ENCODE peak calls at places on chromosomes 1 and 21, in eight cellular contexts. R is DMS 273 treated with DMSO at 0.1 percent for 48 hours; B is activated naive CD4-positive, alpha-beta T cell; E is NCI-H748 treated with DMSO at 0.1 percent for 48 hours; G is neuronal stem cell; N is T follicular helper cell; A is WTC11; P is stimulated activated naive CD4-positive, alpha-beta T cell treated with Interleukin-2 at 50 U/mL for 16 hours. T is an unnamed sample.

GRCh38 chr21:15422761-15423160 is 307.0 kb upstream of the USP25 start:
- DNase-seq in N (no peak), A (no peak), E (no peak), G (no peak), B (no peak), P (no peak), R (no peak), T (no peak)

GRCh38 chr21:34061983-34062382 is 11.4 kb upstream of the MRPS6 start:
- DNase-seq in R (no peak), G (no peak), A (no peak), P (no peak), E (no peak), B (no peak), N (no peak), T (no peak)

GRCh38 chr1:243849089-243850012 is 692 bp downstream of the AKT3 start:
- DNase-seq in P (peak), E (peak), G (peak), R (peak), A (peak), N (peak), B (peak), T (peak)

GRCh38 chr1:149936076-149936991 is at the start of gene MTMR11:
- DNase-seq in A (no peak), G (no peak), R (no peak), P (no peak), B (no peak), E (no peak), N (no peak), T (no peak)

GRCh38 chr1:11571906-11572616 is 82.2 kb downstream of the FBXO2 start:
- DNase-seq in E (no peak), G (no peak), B (no peak), R (no peak), N (no peak), A (peak), P (no peak), T (no peak)

GRCh38 chr21:16162953-16163352 is 433.2 kb downstream of the USP25 start:
- DNase-seq in E (no peak), A (no peak), G (no peak), B (no peak), P (no peak), R (no peak), N (no peak), T (no peak)

GRCh38 chr1:29237906-29238600 is 1.7 kb downstream of the PTPRU start:
- DNase-seq in N (no peak), B (no peak), P (no peak), A (peak), R (no peak), E (no peak), G (no peak), T (no peak)

GRCh38 chr1:156970017-156970416 is 49.6 kb downstream of the LRRC71 start:
- DNase-seq in R (no peak), E (no peak), N (no peak), A (no peak), P (no peak), B (no peak), G (no peak), T (no peak)

GRCh38 chr1:56156937-56157336 is 422.4 kb downstream of the PLPP3 start:
- DNase-seq in G (no peak), E (no peak), N (no peak), R (no peak), A (no peak), P (no peak), B (no peak), T (no peak)

GRCh38 chr1:198674009-198674408 is 35.2 kb downstream of the PTPRC start:
- DNase-seq in E (no peak), R (no peak), A (no peak), B (no peak), N (no peak), G (no peak), P (no peak), T (no peak)

GRCh38 chr1:56670350-56670749 is 25.2 kb downstream of the PRKAA2 start:
- DNase-seq in B (no peak), G (no peak), N (no peak), P (no peak), E (no peak), R (no peak), A (no peak), T (no peak)

GRCh38 chr1:154837034-154837678 is 32.9 kb downstream of the KCNN3 start:
- DNase-seq in B (no peak), E (no peak), P (no peak), N (no peak), R (peak), A (no peak), G (no peak), T (no peak)

GRCh38 chr1:47568763-47569162 is 130.9 kb downstream of the FOXD2 start:
- DNase-seq in E (no peak), G (no peak), P (no peak), B (no peak), N (no peak), R (no peak), A (no peak), T (no peak)

GRCh38 chr21:16773206-16773605 is 739.6 kb upstream of the CXADR start:
- DNase-seq in B (no peak), P (no peak), R (no peak), N (no peak), A (no peak), G (no peak), E (no peak), T (no peak)

GRCh38 chr1:225447001-225447615 is 19.3 kb upstream of the LBR start:
- DNase-seq in B (no peak), G (no peak), E (no peak), R (no peak), A (no peak), N (no peak), P (no peak), T (no peak)

GRCh38 chr1:26067432-26067911 is at the start of gene TRIM63:
- DNase-seq in N (no peak), B (no peak), R (no peak), A (no peak), G (no peak), P (no peak), E (no peak), T (no peak)

GRCh38 chr21:31409849-31410762 is 66.0 kb upstream of the TIAM1 start:
- DNase-seq in R (no peak), A (no peak), E (no peak), N (no peak), B (no peak), P (no peak), G (no peak), T (no peak)

GRCh38 chr1:155016231-155016831 is 13.7 kb downstream of the ZBTB7B start:
- DNase-seq in B (no peak), A (no peak), G (no peak), N (no peak), R (no peak), E (no peak), P (no peak), T (no peak)

GRCh38 chr1:171754381-171754705 is 12.5 kb upstream of the VAMP4 start:
- DNase-seq in G (no peak), N (no peak), B (no peak), R (peak), E (no peak), P (no peak), A (no peak), T (no peak)

GRCh38 chr1:202957733-202958543 is at the start of gene ADIPOR1:
- DNase-seq in G (peak), R (peak), A (peak), B (peak), N (peak), E (peak), P (peak), T (peak)

GRCh38 chr1:222276062-222276461 is 271.8 kb downstream of the HHIPL2 start:
- DNase-seq in G (no peak), A (no peak), P (no peak), B (no peak), E (peak), R (peak), N (no peak), T (no peak)

GRCh38 chr1:59179673-59180072 is 117.2 kb upstream of the FGGY start:
- DNase-seq in N (no peak), R (no peak), P (no peak), A (no peak), G (no peak), E (no peak), B (no peak), T (no peak)

GRCh38 chr1:42380617-42381423 is at the start of gene RIMKLA:
- DNase-seq in E (peak), B (no peak), G (peak), A (peak), R (peak), P (peak), N (peak), T (peak)

GRCh38 chr1:16980473-16981268 is at the start of gene MFAP2:
- DNase-seq in R (no peak), P (no peak), B (no peak), G (no peak), A (peak), E (no peak), N (no peak), T (no peak)

GRCh38 chr1:47522890-47523811 is 85.3 kb downstream of the FOXD2 start:
- DNase-seq in B (no peak), P (no peak), E (no peak), A (no peak), R (no peak), G (no peak), N (no peak), T (no peak)